ENCODE peak calls at places on chromosomes 6 and 20, in ten cellular contexts. N is psoas muscle, E is adrenal gland, B is PC-3, S is GM23248, T is uterus, U is GM23338, I is stomach, L is tibial artery, R is heart right ventricle. G is an unnamed sample.

GRCh38 chr6:50970908-50971307 is 152.2 kb downstream of the TFAP2B start:
- DNase-seq in R (no peak), U (no peak), I (no peak), T (no peak), L (no peak), S (no peak), N (no peak), B (no peak), E (no peak), G (no peak)

GRCh38 chr6:162615016-162615717 is 112.4 kb downstream of the PRKN start:
- DNase-seq in S (peak; percentile 57), I (no peak), R (no peak), T (no peak), E (peak; percentile 82), L (no peak), U (no peak), N (no peak), B (no peak), G (no peak)

GRCh38 chr6:46832816-46833215 is 39.6 kb downstream of the MEP1A start:
- DNase-seq in N (no peak), L (no peak), B (no peak), E (no peak), I (no peak), T (no peak), R (no peak), S (no peak), U (no peak), G (no peak)

GRCh38 chr20:57508381-57508780 is 16.6 kb downstream of the CTCFL start:
- DNase-seq in I (no peak), R (no peak), B (no peak), L (no peak), N (no peak), E (no peak), T (no peak), S (no peak), U (no peak), G (no peak)

GRCh38 chr6:57324538-57324937 is 7.1 kb downstream of the PRIM2 start:
- DNase-seq in L (no peak), R (no peak), B (peak; percentile 46), E (no peak), N (no peak), S (peak; percentile 65), I (no peak), T (no peak), U (peak; percentile 29), G (no peak)

GRCh38 chr20:48716086-48716485 is 111.7 kb downstream of the PREX1 start:
- DNase-seq in L (no peak), R (no peak), U (no peak), N (no peak), S (no peak), B (no peak), E (no peak), T (no peak), I (no peak), G (no peak)

GRCh38 chr20:57464642-57465211 is 60.2 kb downstream of the CTCFL start:
- DNase-seq in U (peak; percentile 52), E (peak; percentile 80), I (no peak), B (peak; percentile 59), L (no peak), R (no peak), S (peak; percentile 29), N (peak; percentile 61), T (no peak), G (no peak)

GRCh38 chr6:424741-425417 is 33.3 kb downstream of the IRF4 start:
- DNase-seq in I (no peak), E (no peak), S (no peak), B (no peak), U (no peak), N (no peak), T (no peak), R (no peak), L (no peak), G (no peak)

GRCh38 chr6:124073021-124073420 is 269.4 kb downstream of the NKAIN2 start:
- DNase-seq in S (no peak), B (no peak), E (no peak), T (no peak), I (no peak), U (peak; percentile 34), R (no peak), L (no peak), N (no peak), G (no peak)

GRCh38 chr6:170529839-170530520 is 23.1 kb downstream of the PSMB1 start:
- DNase-seq in T (peak; percentile 74), B (peak; percentile 70), E (peak; percentile 88), N (peak; percentile 86), S (peak; percentile 83), R (peak; percentile 78), I (peak; percentile 83), U (peak; percentile 84), L (peak; percentile 65), G (peak; percentile 82)

GRCh38 chr20:54468082-54468481 is 7.3 kb upstream of the DOK5 start:
- DNase-seq in U (no peak), R (peak; percentile 27), I (no peak), E (no peak), L (no peak), N (no peak), B (no peak), S (peak; percentile 24), T (no peak), G (no peak)

GRCh38 chr6:36249010-36249409 is 20.9 kb upstream of the PNPLA1 start:
- DNase-seq in T (no peak), I (no peak), E (no peak), R (no peak), U (no peak), L (no peak), N (no peak), B (peak; percentile 57), S (peak; percentile 66), G (no peak)

GRCh38 chr6:48689498-48689897 is 578.5 kb upstream of the PTCHD4 start:
- DNase-seq in L (no peak), R (no peak), N (no peak), S (no peak), T (no peak), B (peak; percentile 3), I (no peak), E (no peak), U (no peak), G (no peak)

GRCh38 chr6:135228486-135228885 is 47.4 kb downstream of the MYB start:
- DNase-seq in L (no peak), U (no peak), I (no peak), E (no peak), N (no peak), T (no peak), S (no peak), R (no peak), B (no peak), G (no peak)

GRCh38 chr6:145954985-145955384 is 9.2 kb downstream of the SHPRH start:
- DNase-seq in N (no peak), R (no peak), L (no peak), U (no peak), E (no peak), B (no peak), S (no peak), I (no peak), T (no peak), G (no peak)

GRCh38 chr6:6519028-6519427 is 69.5 kb upstream of the LY86 start:
- DNase-seq in S (no peak), E (no peak), N (no peak), U (no peak), L (no peak), R (no peak), I (no peak), T (no peak), B (no peak), G (no peak)

GRCh38 chr6:133767571-133767970 is 121.3 kb upstream of the TCF21 start:
- DNase-seq in L (no peak), E (no peak), T (no peak), B (peak; percentile 68), S (peak; percentile 44), N (no peak), U (no peak), I (no peak), R (no peak), G (no peak)

GRCh38 chr6:134903448-134903847 is 46.5 kb downstream of the ALDH8A1 start:
- DNase-seq in B (no peak), T (no peak), S (peak; percentile 9), E (no peak), L (no peak), R (no peak), I (no peak), N (no peak), U (no peak), G (no peak)

DNA sequence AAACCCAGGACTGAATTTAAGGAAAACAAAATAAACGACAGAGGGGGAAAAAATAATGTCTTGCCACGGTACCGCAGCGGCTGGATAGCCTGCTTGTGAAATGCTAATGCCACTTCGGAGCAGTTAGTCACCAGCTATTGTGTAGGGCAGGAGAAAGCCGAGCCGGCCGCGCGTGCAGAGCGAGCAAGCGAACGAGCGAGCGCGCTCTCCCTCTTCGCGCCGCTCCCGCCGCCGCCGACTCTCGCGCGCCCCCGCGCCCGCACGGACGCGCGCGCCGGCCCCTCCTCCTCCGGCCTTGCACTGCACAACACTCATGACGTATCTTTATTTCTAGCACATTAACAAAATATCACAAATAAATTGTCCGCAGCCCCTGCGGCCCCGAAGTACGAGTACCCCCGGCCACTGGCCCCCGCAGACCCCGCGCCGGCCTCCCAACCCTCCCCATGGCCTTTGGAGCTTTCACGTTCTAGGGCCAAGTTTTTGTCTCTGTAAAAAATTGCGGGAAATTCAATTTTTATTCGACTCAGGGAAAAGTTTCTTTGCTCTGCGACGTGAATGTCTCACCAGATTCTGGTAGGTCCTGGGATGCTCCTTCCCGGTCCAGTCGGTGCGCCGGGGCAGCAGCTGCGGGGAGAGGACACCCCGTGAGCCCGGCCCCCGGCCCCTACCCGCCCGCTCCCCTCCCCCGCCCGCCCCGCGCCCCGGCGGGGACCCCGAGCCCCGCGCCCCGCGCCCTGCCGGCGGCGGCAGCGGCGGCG is 993 bp downstream of the PHIP start:
- DNase-seq in B (peak; percentile 87), R (peak; percentile 86), T (peak; percentile 89), E (peak; percentile 95), S (peak; percentile 99), N (peak; percentile 96), I (peak; percentile 92), U (peak; percentile 95), L (peak; percentile 93), G (peak; percentile 84)
- H3K4me1 ChIP-seq in B (peaks cover 11% of the 10 kb centered on the region), R (no peaks in the 10 kb centered on the region), T (peaks cover 10% of the 10 kb centered on the region), E (peaks cover 5% of the 10 kb centered on the region), S (peaks cover 27% of the 10 kb centered on the region), N (peaks cover 39% of the 10 kb centered on the region), I (peaks cover 57% of the 10 kb centered on the region), U (peaks cover 41% of the 10 kb centered on the region), L (peaks cover 11% of the 10 kb centered on the region), G (peaks cover 55% of the 10 kb centered on the region)

GRCh38 chr6:25743868-25744267 is 10.7 kb upstream of the SLC17A4 start:
- DNase-seq in L (no peak), T (no peak), R (no peak), E (no peak), U (no peak), N (no peak), I (no peak), B (no peak), S (no peak), G (no peak)
- H3K27ac ChIP-seq in L (no peak overlapping the region), T (no peak overlapping the region), R (no peak overlapping the region), E (no peak overlapping the region), U (no peak overlapping the region), N (no peak overlapping the region), I (no peak overlapping the region), B (no peak overlapping the region), S (no peak overlapping the region), G (no peak overlapping the region)

GRCh38 chr20:31718952-31719643 is 3.6 kb downstream of the BCL2L1 start:
- DNase-seq in L (no peak), S (no peak), E (no peak), I (peak; percentile 43), U (peak; percentile 40), N (no peak), B (peak; percentile 87), R (no peak), T (no peak), G (no peak)
- H3K4me1 ChIP-seq in L (peaks cover 53% of the 10 kb centered on the region), S (peaks cover 54% of the 10 kb centered on the region), E (peaks cover 49% of the 10 kb centered on the region), I (peaks cover 82% of the 10 kb centered on the region), U (peaks cover 69% of the 10 kb centered on the region), N (peaks cover 56% of the 10 kb centered on the region), B (peaks cover 64% of the 10 kb centered on the region), R (peaks cover 10% of the 10 kb centered on the region), T (no peaks in the 10 kb centered on the region), G (peaks cover under 1% of the 10 kb centered on the region)

GRCh38 chr6:151070666-151071065 is 169.1 kb upstream of the AKAP12 start:
- DNase-seq in L (no peak), N (no peak), R (no peak), T (no peak), I (no peak), U (no peak), B (no peak), S (peak; percentile 27), E (no peak), G (no peak)
- H3K27ac ChIP-seq in L (peak overlapping the region; percentile 75), N (peak overlapping the region; percentile 11), R (peak overlapping the region; percentile 49), T (peak overlapping the region; percentile 89), I (peak overlapping the region; percentile 80), U (no peak overlapping the region), B (peak overlapping the region; percentile 99), S (peak overlapping the region; percentile 95), E (peak overlapping the region; percentile 76), G (peak overlapping the region; percentile 91)

G was measured in tibial nerve.